ENCODE peak calls at places on chromosomes 5 and 9, in seven cellular contexts. R is fibroblast of pulmonary artery, S is NCI-H1048, V is HEK293T, J is A172, C is GM23248, M is right lobe of liver. W is an unnamed sample.

GRCh38 chr5:150272531-150272930 is 17.0 kb downstream of the CAMK2A start:
- DNase-seq in R (peak; percentile 60), J (peak; percentile 55), S (no peak), C (peak; percentile 55), M (no peak), V (peak; percentile 52), W (peak; percentile 75)

GRCh38 chr9:34084562-34084961 is 35.9 kb upstream of the UBAP2 start:
- DNase-seq in J (no peak), M (peak; percentile 6), S (no peak), C (peak; percentile 14), R (peak; percentile 14), V (no peak), W (no peak)

GRCh38 chr5:120479066-120479465 is 15.0 kb downstream of the PRR16 start:
- DNase-seq in M (no peak), R (no peak), S (no peak), J (no peak), C (no peak), V (no peak), W (no peak)

GRCh38 chr5:52441768-52442167 is 345.9 kb upstream of the ITGA1 start:
- DNase-seq in R (no peak), V (no peak), C (no peak), M (no peak), J (no peak), S (no peak), W (no peak)

GRCh38 chr5:43903129-43903528 is 300.1 kb downstream of the NNT start:
- DNase-seq in R (no peak), C (no peak), J (no peak), V (no peak), S (no peak), M (no peak), W (no peak)

GRCh38 chr5:113199122-113199905 is 222.7 kb downstream of the DCP2 start:
- DNase-seq in J (no peak), V (no peak), R (peak; percentile 80), S (no peak), C (peak; percentile 69), M (no peak), W (no peak)

GRCh38 chr9:92289708-92290390 is 3.6 kb downstream of the IARS1 start:
- DNase-seq in R (no peak), J (no peak), M (no peak), S (no peak), C (peak; percentile 66), V (no peak), W (no peak)

GRCh38 chr9:3963266-3964019 is 336.4 kb downstream of the GLIS3 start:
- DNase-seq in R (peak; percentile 78), S (no peak), M (no peak), C (peak; percentile 90), V (no peak), J (peak; percentile 89), W (no peak)

GRCh38 chr9:116238751-116239340 is 85.3 kb downstream of the PAPPA start:
- DNase-seq in S (no peak), J (no peak), C (peak; percentile 12), M (no peak), R (no peak), V (no peak), W (no peak)

GRCh38 chr9:22240619-22241018 is 206.0 kb upstream of the DMRTA1 start:
- DNase-seq in S (no peak), J (no peak), V (peak; percentile 46), M (no peak), R (peak; percentile 64), C (peak; percentile 67), W (no peak)

GRCh38 chr9:84514421-84514820 is 155.1 kb upstream of the NTRK2 start:
- DNase-seq in M (no peak), J (no peak), S (no peak), V (no peak), R (no peak), C (no peak), W (no peak)

GRCh38 chr5:75928992-75929391 is 154.2 kb upstream of the SV2C start:
- DNase-seq in S (no peak), R (no peak), J (no peak), C (no peak), V (no peak), M (no peak), W (no peak)

GRCh38 chr9:83285836-83286235 is 222.9 kb upstream of the RASEF start:
- DNase-seq in R (no peak), S (no peak), V (no peak), M (no peak), J (no peak), C (no peak), W (no peak)

GRCh38 chr5:58279259-58279658 is 180.6 kb downstream of the PLK2 start:
- DNase-seq in R (no peak), J (no peak), S (no peak), V (no peak), C (no peak), M (no peak), W (no peak)

GRCh38 chr9:113454914-113455761 is 8.4 kb upstream of the RGS3 start:
- DNase-seq in S (no peak), M (peak; percentile 55), V (peak; percentile 12), J (peak; percentile 75), R (peak; percentile 92), C (peak; percentile 91), W (peak; percentile 87)

GRCh38 chr9:20940447-20941176 is 90.8 kb downstream of the HACD4 start:
- DNase-seq in M (no peak), C (peak; percentile 9), R (no peak), S (no peak), J (no peak), V (no peak), W (no peak)

GRCh38 chr9:80449513-80449912 is 877.7 kb downstream of the TLE4 start:
- DNase-seq in S (no peak), R (no peak), V (no peak), M (no peak), C (no peak), J (no peak), W (peak; percentile 3)

GRCh38 chr9:104868687-104869404 is 59.1 kb downstream of the ABCA1 start:
- DNase-seq in V (peak; percentile 78), S (no peak), J (peak; percentile 94), R (peak; percentile 96), C (peak; percentile 88), M (peak; percentile 69), W (peak; percentile 87)

GRCh38 chr5:13740471-13740870 is 204.0 kb downstream of the DNAH5 start:
- DNase-seq in V (no peak), S (no peak), R (no peak), M (no peak), C (no peak), J (no peak), W (no peak)

GRCh38 chr9:81530407-81530810 is 158.9 kb downstream of the TLE1 start:
- DNase-seq in J (no peak), S (no peak), M (no peak), R (no peak), V (no peak), C (no peak), W (no peak)

GRCh38 chr5:73948720-73949119 is 322.7 kb downstream of the ARHGEF28 start:
- DNase-seq in V (no peak), M (no peak), S (no peak), R (peak; percentile 63), J (no peak), C (peak; percentile 72), W (no peak)

GRCh38 chr9:37746448-37747270 is 6.9 kb upstream of the TRMT10B start:
- DNase-seq in R (no peak), M (no peak), J (peak; percentile 18), V (no peak), C (peak; percentile 16), S (no peak), W (no peak)

GRCh38 chr9:81619353-81620008 is 69.9 kb downstream of the TLE1 start:
- DNase-seq in S (no peak), M (no peak), J (peak; percentile 56), R (peak; percentile 36), V (no peak), C (peak; percentile 63), W (no peak)

GRCh38 chr9:121059998-121060636 is 10.0 kb upstream of the C5 start:
- DNase-seq in V (peak; percentile 59), R (peak; percentile 82), C (peak; percentile 84), J (peak; percentile 74), M (no peak), S (peak; percentile 29), W (peak; percentile 41)

GRCh38 chr9:69136781-69137180 is 37.3 kb upstream of the TJP2 start:
- DNase-seq in C (no peak), V (no peak), R (no peak), J (no peak), M (no peak), S (no peak), W (no peak)

GRCh38 chr9:108801949-108802348 is 53.8 kb downstream of the ACTL7B start:
- DNase-seq in M (no peak), V (no peak), S (no peak), J (no peak), C (no peak), R (no peak), W (no peak)

W was measured in ELF-1.